ENCODE peak calls at places on chromosomes 4 and X, in four cellular contexts. R is dorsolateral prefrontal cortex, I is lower leg skin, C is mesothelial cell of epicardium. L is an unnamed sample.

GRCh38 chr4:86512631-86513030 is 81.5 kb upstream of the PTPN13 start:
- DNase-seq in C (no peak), I (no peak), R (no peak), L (no peak)

GRCh38 chrX:78106651-78106986 is 2.6 kb downstream of the PGK1 start:
- DNase-seq in I (no peak), C (no peak), R (no peak), L (no peak)

GRCh38 chr4:88991746-88992145 is 65.2 kb downstream of the FAM13A start:
- DNase-seq in C (no peak), I (no peak), R (no peak), L (no peak)

GRCh38 chrX:49878834-49879655 is at the start of gene USP27X:
- DNase-seq in C (peak), I (peak), R (peak), L (peak)

GRCh38 chrX:108019382-108019857 is 25.4 kb upstream of the VSIG1 start:
- DNase-seq in R (no peak), I (no peak), C (no peak), L (no peak)

GRCh38 chr4:124839786-124840390 is 127.4 kb upstream of the ANKRD50 start:
- DNase-seq in R (no peak), C (no peak), I (no peak), L (no peak)

GRCh38 chrX:119095936-119096335 is 23.1 kb downstream of the CT47C1 start:
- DNase-seq in I (no peak), C (no peak), R (no peak), L (no peak)

GRCh38 chrX:10484683-10485247 is 135.6 kb downstream of the MID1 start:
- DNase-seq in I (no peak), C (no peak), R (no peak), L (no peak)

GRCh38 chr4:7747062-7747385 is 192.6 kb downstream of the AFAP1 start:
- DNase-seq in I (no peak), R (peak), C (no peak), L (no peak)

GRCh38 chr4:68591204-68591603 is 15.1 kb upstream of the UGT2B17 start:
- DNase-seq in R (no peak), C (no peak), I (no peak), L (no peak)

GRCh38 chrX:10159069-10159468 is 2.3 kb downstream of the CLCN4 start:
- DNase-seq in R (no peak), I (no peak), C (no peak), L (no peak)

GRCh38 chrX:105263171-105263570 is 42.7 kb upstream of the TEX13A start:
- DNase-seq in I (no peak), C (no peak), R (no peak), L (no peak)

GRCh38 chr4:21898101-21898500 is 50.5 kb downstream of the KCNIP4 start:
- DNase-seq in R (no peak), I (no peak), C (no peak), L (no peak)

GRCh38 chrX:124940536-124940935 is 379.1 kb upstream of the TEX13C start:
- DNase-seq in R (no peak), I (no peak), C (no peak), L (no peak)

GRCh38 chr4:152094851-152095700 is 334.3 kb upstream of the GATB start:
- DNase-seq in C (no peak), R (no peak), I (peak), L (no peak)

GRCh38 chrX:10288400-10288799 is 131.6 kb downstream of the CLCN4 start:
- DNase-seq in R (no peak), I (no peak), C (no peak), L (no peak)

GRCh38 chr4:13484749-13485345 is 707 bp upstream of the RAB28 start:
- DNase-seq in R (no peak), C (no peak), I (no peak), L (no peak)

GRCh38 chr4:57243071-57243470 is 132.9 kb upstream of the IGFBP7 start:
- DNase-seq in R (no peak), C (no peak), I (no peak), L (no peak)

GRCh38 chr4:2689825-2690700 is 66.1 kb downstream of the TNIP2 start:
- DNase-seq in C (no peak), R (no peak), I (peak), L (peak)

GRCh38 chr4:41258783-41259182 is 2.1 kb downstream of the UCHL1 start:
- DNase-seq in I (no peak), C (no peak), R (peak), L (no peak)

GRCh38 chr4:186846426-186846825 is 122.8 kb upstream of the FAT1 start:
- DNase-seq in R (no peak), I (no peak), C (no peak), L (no peak)

GRCh38 chr4:25838526-25838925 is 24.3 kb downstream of the SEL1L3 start:
- DNase-seq in R (no peak), C (no peak), I (no peak), L (no peak)

GRCh38 chr4:17310269-17310652 is 201.6 kb downstream of the QDPR start:
- DNase-seq in C (no peak), I (no peak), R (no peak), L (no peak)

GRCh38 chr4:110631582-110632505 is 9.0 kb upstream of the PITX2 start:
- DNase-seq in R (peak), I (peak), C (peak), L (no peak)

GRCh38 chr4:107989162-107989536 is 540 bp upstream of the HADH start:
- DNase-seq in R (no peak), C (no peak), I (no peak), L (no peak)

GRCh38 chr4:109301691-109302365 is 630 bp downstream of the COL25A1 start:
- DNase-seq in R (no peak), I (no peak), C (no peak), L (no peak)

GRCh38 chr4:138003248-138003647 is 238.9 kb downstream of the SLC7A11 start:
- DNase-seq in C (no peak), I (no peak), R (no peak), L (no peak)

GRCh38 chrX:103092942-103093341 is at the start of gene NXF3:
- DNase-seq in R (no peak), I (no peak), C (no peak), L (no peak)

GRCh38 chr4:55017406-55017805 is 108.0 kb downstream of the KDR start:
- DNase-seq in R (no peak), I (no peak), C (no peak), L (no peak)

GRCh38 chrX:114615765-114616164 is 31.9 kb downstream of the HTR2C start:
- DNase-seq in C (no peak), R (no peak), I (no peak), L (no peak)

GRCh38 chr4:62324215-62324614 is 1124.1 kb downstream of the ADGRL3 start:
- DNase-seq in R (peak), I (no peak), C (no peak), L (no peak)

GRCh38 chr4:147138171-147138570 is 192.5 kb upstream of the TTC29 start:
- DNase-seq in I (no peak), R (no peak), C (no peak), L (no peak)

GRCh38 chr4:187767158-187767557 is 228.4 kb upstream of the ZFP42 start:
- DNase-seq in R (no peak), C (no peak), I (no peak), L (no peak)

GRCh38 chrX:22122510-22122909 is 90.4 kb downstream of the PHEX start:
- DNase-seq in R (no peak), C (no peak), I (peak), L (no peak)

GRCh38 chr4:116515959-116516358 is 569.4 kb downstream of the TRAM1L1 start:
- DNase-seq in C (no peak), I (no peak), R (no peak), L (no peak)

GRCh38 chr4:73725499-73725898 is 14.9 kb upstream of the CXCL8 start:
- DNase-seq in R (no peak), I (no peak), C (no peak), L (no peak)

DNA sequence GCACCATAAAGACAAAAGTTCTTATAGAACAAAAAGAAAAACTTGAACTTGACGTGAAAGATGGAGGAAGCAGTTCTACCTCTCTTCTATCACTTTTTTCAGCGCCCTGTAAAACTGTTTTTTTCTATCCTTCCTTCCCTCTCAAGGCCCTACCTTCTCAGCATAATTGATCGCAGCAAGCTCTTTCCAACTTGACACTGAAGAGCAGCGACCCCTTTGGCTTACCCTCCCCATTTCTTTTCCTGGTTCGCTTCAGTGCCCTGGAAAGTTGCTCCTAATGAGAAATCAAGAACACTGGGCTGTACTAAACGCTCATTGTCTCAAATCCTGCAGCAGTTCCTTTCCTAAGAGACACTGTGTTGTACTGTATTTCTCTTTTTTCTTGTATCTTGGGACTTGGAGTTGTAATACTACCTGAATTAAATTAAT is 150.6 kb upstream of the SLC4A4 start:
- DNase-seq in R (no peak), C (no peak), I (no peak), L (no peak)
- TF ChIP-seq CTCF in R (no peak), C (no peak), I (no peak), L (peak)

GRCh38 chr4:83753260-83753659 is 217.4 kb downstream of the GPAT3 start:
- DNase-seq in R (no peak), C (no peak), I (no peak), L (no peak)

GRCh38 chr4:83751336-83751949 is 215.5 kb downstream of the GPAT3 start:
- DNase-seq in R (no peak), I (no peak), C (no peak), L (no peak)

GRCh38 chr4:83758331-83758730 is 222.4 kb downstream of the GPAT3 start:
- DNase-seq in I (no peak), C (no peak), R (no peak), L (no peak)

GRCh38 chr4:83757121-83757621 is 221.3 kb downstream of the GPAT3 start:
- DNase-seq in I (no peak), C (no peak), R (no peak), L (no peak)
- TF ChIP-seq CTCF in I (no peak), C (no peak), R (no peak), L (no peak)

GRCh38 chrX:110341189-110342035 is 17.2 kb upstream of the RTL9 start:
- DNase-seq in I (no peak), C (no peak), R (no peak), L (no peak)

DNA sequence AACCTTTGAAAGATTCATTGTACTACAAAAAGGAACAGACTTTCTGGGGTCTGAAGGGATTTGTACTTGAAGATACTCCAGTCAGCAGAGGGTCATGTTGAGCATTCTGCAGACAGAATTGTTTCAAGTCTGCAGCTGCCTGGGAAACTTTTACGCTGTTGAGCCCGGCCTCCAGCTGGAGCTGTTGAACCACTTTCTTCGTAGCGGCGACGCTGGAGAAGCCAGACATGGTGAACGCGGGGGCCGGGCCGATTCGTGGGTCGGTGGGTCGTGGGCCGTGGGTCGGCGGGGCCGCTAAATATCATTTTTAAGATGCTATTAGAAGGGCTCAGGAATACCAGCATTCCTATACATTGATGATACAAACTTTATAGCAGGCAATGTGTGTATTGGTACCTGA is 12.0 kb upstream of the RTL9 start:
- DNase-seq in R (no peak), I (no peak), C (no peak), L (no peak)
- TF ChIP-seq CTCF in R (no peak), I (no peak), C (no peak), L (no peak)

GRCh38 chr4:123055943-123056342 is 133.5 kb upstream of the NUDT6 start:
- DNase-seq in C (no peak), R (no peak), I (no peak), L (no peak)

GRCh38 chr4:123064390-123064789 is 142.0 kb upstream of the NUDT6 start:
- DNase-seq in R (no peak), C (no peak), I (no peak), L (no peak)

DNA sequence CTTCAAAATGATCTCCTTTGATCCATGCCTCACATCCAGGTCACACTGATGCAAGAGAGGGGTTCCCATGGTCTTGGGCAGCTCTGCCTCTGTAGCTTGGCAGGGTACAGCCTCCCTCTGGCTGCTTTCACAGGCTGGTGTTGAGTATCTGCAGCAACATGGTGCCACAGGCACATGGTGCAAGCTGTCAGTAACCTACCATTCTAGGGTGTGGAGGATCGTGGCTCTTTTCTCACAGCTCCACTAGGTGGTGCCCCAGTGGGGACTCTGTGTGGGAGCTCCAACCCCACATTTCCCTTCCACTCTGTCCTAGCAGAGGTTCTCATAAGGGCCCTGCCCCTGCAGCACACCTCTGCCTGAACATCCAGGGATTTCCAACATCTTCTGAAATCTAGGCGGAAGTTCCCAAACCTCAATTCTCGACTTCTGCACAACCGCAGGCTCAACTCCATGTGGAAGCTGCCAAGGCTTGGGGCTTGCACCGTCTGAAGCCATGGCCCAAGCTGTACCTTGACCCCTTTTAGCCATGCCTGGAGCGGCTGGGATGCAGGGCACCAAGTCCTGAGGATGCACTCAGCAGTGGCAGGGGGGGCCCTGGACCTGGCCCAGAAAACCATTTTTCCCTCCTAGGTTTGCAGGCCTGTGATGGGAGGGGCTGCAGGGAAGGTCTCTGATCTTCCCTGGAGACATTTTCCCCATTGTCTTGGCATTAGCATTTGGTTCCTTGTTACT is 137.8 kb upstream of the NUDT6 start:
- DNase-seq in I (no peak), C (no peak), R (no peak), L (no peak)
- TF ChIP-seq CTCF in I (no peak), C (no peak), R (no peak), L (no peak)

L was measured in type B pancreatic cell.